ENCODE peak calls at places on chromosome 2, in eight cellular contexts. Z is stomach, O is right lobe of liver, M is lower leg skin, V is H1, T is K562, N is ovary, F is tibial nerve. B is an unnamed sample.

GRCh38 chr2:131094655-131095281 is 1.5 kb upstream of the FAM168B start:
- DNase-seq in F (no peak), M (no peak), N (no peak), V (no peak), O (no peak), Z (no peak), T (no peak), B (no peak)

GRCh38 chr2:97712693-97713295 is 582 bp upstream of the ZAP70 start:
- DNase-seq in Z (no peak), F (no peak), N (no peak), T (no peak), O (peak), M (no peak), V (no peak), B (peak)

GRCh38 chr2:165952600-165953210 is 871 bp downstream of the TTC21B start:
- DNase-seq in M (no peak), T (no peak), Z (no peak), F (no peak), O (no peak), V (no peak), N (no peak), B (no peak)

GRCh38 chr2:84487298-84487996 is 28.4 kb upstream of the SUCLG1 start:
- DNase-seq in N (no peak), O (peak), T (no peak), F (no peak), V (no peak), M (no peak), Z (no peak), B (no peak)

GRCh38 chr2:181658444-181658843 is 1.5 kb upstream of the CERKL start:
- DNase-seq in M (no peak), V (no peak), N (no peak), T (no peak), F (no peak), O (no peak), Z (no peak), B (no peak)

GRCh38 chr2:97701186-97701585 is 12.2 kb upstream of the ZAP70 start:
- DNase-seq in N (no peak), V (peak), F (no peak), M (no peak), T (no peak), Z (peak), O (peak), B (peak)

GRCh38 chr2:87401726-87402345 is 346.1 kb upstream of the PLGLB2 start:
- DNase-seq in F (no peak), N (no peak), V (peak), T (no peak), O (no peak), Z (no peak), M (peak), B (peak)

GRCh38 chr2:228023619-228024018 is 152.2 kb downstream of the DAW1 start:
- DNase-seq in Z (no peak), O (no peak), V (no peak), F (no peak), N (no peak), T (no peak), M (no peak), B (no peak)

GRCh38 chr2:240997141-240997855 is 1.1 kb upstream of the SNED1 start:
- DNase-seq in F (peak), Z (peak), V (peak), T (no peak), M (peak), O (peak), N (no peak), B (peak)

GRCh38 chr2:72572501-72572900 is 253.3 kb downstream of the EXOC6B start:
- DNase-seq in N (no peak), T (no peak), O (no peak), Z (no peak), F (no peak), V (no peak), M (no peak), B (no peak)

GRCh38 chr2:101768480-101769077 is 71.1 kb downstream of the MAP4K4 start:
- DNase-seq in M (no peak), F (no peak), Z (no peak), V (no peak), T (no peak), N (no peak), O (no peak), B (no peak)

GRCh38 chr2:30684026-30684425 is 123.2 kb downstream of the CAPN13 start:
- DNase-seq in T (no peak), V (peak), M (no peak), F (no peak), O (no peak), N (no peak), Z (no peak), B (no peak)

GRCh38 chr2:65436825-65437221 is 4.4 kb upstream of the SPRED2 start:
- DNase-seq in O (no peak), T (peak), V (no peak), N (no peak), F (no peak), Z (no peak), M (no peak), B (no peak)

GRCh38 chr2:234305846-234306245 is 191.0 kb downstream of the ARL4C start:
- DNase-seq in N (no peak), V (no peak), Z (no peak), T (no peak), O (no peak), F (no peak), M (no peak), B (no peak)

GRCh38 chr2:139033300-139033699 is 253.1 kb upstream of the NXPH2 start:
- DNase-seq in F (no peak), O (no peak), V (no peak), Z (no peak), N (no peak), T (no peak), M (no peak), B (no peak)

GRCh38 chr2:182866095-182866460 is 359 bp downstream of the FRZB start:
- DNase-seq in V (peak), O (no peak), F (peak), Z (no peak), T (no peak), M (no peak), N (no peak), B (no peak)

GRCh38 chr2:26346454-26347053 is at the start of gene ADGRF3:
- DNase-seq in V (peak), M (peak), T (no peak), O (peak), N (peak), Z (peak), F (peak), B (peak)

GRCh38 chr2:169928463-169928864 is 101.2 kb downstream of the UBR3 start:
- DNase-seq in V (no peak), F (peak), N (no peak), O (no peak), Z (no peak), T (peak), M (no peak), B (no peak)

GRCh38 chr2:176068037-176068832 is 15.5 kb downstream of the EVX2 start:
- DNase-seq in V (peak), O (no peak), N (no peak), Z (no peak), T (no peak), F (no peak), M (no peak), B (no peak)

GRCh38 chr2:2787301-2787907 is 456.3 kb upstream of the MYT1L start:
- DNase-seq in M (no peak), O (no peak), T (no peak), F (no peak), Z (no peak), V (no peak), N (no peak), B (peak)

GRCh38 chr2:185335879-185336278 is 402.7 kb upstream of the FSIP2 start:
- DNase-seq in V (no peak), T (no peak), O (no peak), M (no peak), F (no peak), N (no peak), Z (no peak), B (no peak)

GRCh38 chr2:208356846-208357574 is 49.6 kb upstream of the PTH2R start:
- DNase-seq in O (no peak), Z (no peak), M (no peak), V (no peak), N (no peak), T (no peak), F (no peak), B (no peak)

GRCh38 chr2:24818721-24819167 is 25.5 kb downstream of the CENPO start:
- DNase-seq in T (no peak), M (no peak), F (no peak), V (peak), N (no peak), O (no peak), Z (no peak), B (no peak)

GRCh38 chr2:161208527-161209139 is 48.4 kb downstream of the TANK start:
- DNase-seq in N (no peak), M (no peak), F (no peak), T (peak), V (no peak), Z (no peak), O (no peak), B (no peak)

GRCh38 chr2:84905181-84906107 is at the start of gene TMSB10:
- DNase-seq in N (peak), V (peak), Z (peak), T (peak), O (peak), M (peak), F (peak), B (peak)

GRCh38 chr2:113240150-113240914 is 38.4 kb downstream of the PAX8 start:
- DNase-seq in Z (peak), N (peak), O (peak), T (no peak), F (peak), V (no peak), M (peak), B (peak)

GRCh38 chr2:109193807-109194702 is 65.0 kb downstream of the SH3RF3 start:
- DNase-seq in N (no peak), O (no peak), V (no peak), M (no peak), T (no peak), Z (no peak), F (no peak), B (no peak)

GRCh38 chr2:208608436-208608835 is 201.8 kb downstream of the PTH2R start:
- DNase-seq in F (no peak), M (no peak), Z (no peak), N (no peak), V (no peak), O (no peak), T (no peak), B (no peak)

GRCh38 chr2:221001377-221001776 is 570.7 kb downstream of the EPHA4 start:
- DNase-seq in M (no peak), Z (no peak), F (no peak), N (no peak), O (no peak), T (no peak), V (no peak), B (no peak)

GRCh38 chr2:71863338-71863737 is 284.3 kb downstream of the CYP26B1 start:
- DNase-seq in Z (no peak), N (no peak), V (no peak), M (no peak), F (no peak), T (no peak), O (no peak), B (no peak)

GRCh38 chr2:58734365-58734764 is 493.2 kb upstream of the FANCL start:
- DNase-seq in M (no peak), F (no peak), Z (no peak), V (no peak), T (no peak), O (no peak), N (no peak), B (no peak)

GRCh38 chr2:147464737-147465437 is 379.9 kb upstream of the ACVR2A start:
- DNase-seq in M (no peak), N (no peak), T (no peak), Z (no peak), O (no peak), V (no peak), F (no peak), B (no peak)

GRCh38 chr2:98913916-98914712 is 21.9 kb downstream of the CRACDL start:
- DNase-seq in T (no peak), V (no peak), F (no peak), O (peak), N (no peak), M (no peak), Z (peak), B (no peak)

GRCh38 chr2:24734741-24735140 is 58.5 kb downstream of the PTRHD1 start:
- DNase-seq in O (no peak), F (no peak), N (no peak), M (no peak), T (no peak), Z (no peak), V (no peak), B (no peak)

GRCh38 chr2:148979919-148980277 is 58.6 kb upstream of the LYPD6B start:
- DNase-seq in M (no peak), T (no peak), N (no peak), F (no peak), V (no peak), Z (no peak), O (no peak), B (no peak)

DNA sequence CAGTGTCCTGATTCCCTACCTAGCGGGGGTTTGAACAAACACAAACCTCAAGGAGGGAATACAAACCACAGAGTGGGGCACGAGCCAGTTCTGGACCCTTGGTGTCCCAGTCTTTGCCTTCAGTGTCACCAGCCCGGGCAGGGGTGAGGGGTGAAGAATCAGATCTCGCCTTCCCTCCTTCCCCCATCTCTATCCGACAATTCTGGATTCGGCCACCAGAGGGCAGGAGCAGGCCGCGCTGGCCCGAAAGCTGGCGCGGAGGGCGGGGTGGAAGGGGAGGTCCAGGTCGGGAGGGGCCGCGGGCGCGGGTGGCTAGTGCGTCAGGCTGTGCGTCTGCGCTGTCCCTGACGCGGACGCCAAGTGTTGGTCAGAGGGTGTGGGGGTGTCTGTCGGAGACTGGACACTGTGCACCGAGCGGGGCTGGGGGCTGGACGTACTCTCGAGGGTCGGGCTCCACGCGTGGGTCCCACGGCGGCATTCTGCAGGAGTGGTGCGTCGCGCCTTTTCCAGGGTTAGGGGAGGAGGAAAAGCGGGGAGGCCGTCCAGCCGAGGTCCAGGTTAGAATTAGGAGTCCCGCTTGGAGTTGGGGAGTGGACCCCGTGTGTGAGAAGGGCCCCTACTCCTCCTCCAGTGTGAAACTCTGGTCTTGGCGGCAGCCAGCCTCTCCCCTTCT is 2.9 kb upstream of the CRYBA2 start:
- DNase-seq in O (peak), Z (peak), V (peak), N (peak), M (peak), F (peak), T (peak), B (peak)
- TF ChIP-seq POLR2A in O (peak), Z (peak), V (no peak), N (no peak), M (no peak), F (peak), T (peak), B (peak)

GRCh38 chr2:144578099-144578498 is 58.2 kb upstream of the ZEB2 start:
- DNase-seq in F (no peak), T (no peak), Z (no peak), V (no peak), N (no peak), M (no peak), O (no peak), B (no peak)
- TF ChIP-seq POLR2A in F (no peak), T (no peak), Z (no peak), V (no peak), N (no peak), M (no peak), O (no peak), B (no peak)

DNA sequence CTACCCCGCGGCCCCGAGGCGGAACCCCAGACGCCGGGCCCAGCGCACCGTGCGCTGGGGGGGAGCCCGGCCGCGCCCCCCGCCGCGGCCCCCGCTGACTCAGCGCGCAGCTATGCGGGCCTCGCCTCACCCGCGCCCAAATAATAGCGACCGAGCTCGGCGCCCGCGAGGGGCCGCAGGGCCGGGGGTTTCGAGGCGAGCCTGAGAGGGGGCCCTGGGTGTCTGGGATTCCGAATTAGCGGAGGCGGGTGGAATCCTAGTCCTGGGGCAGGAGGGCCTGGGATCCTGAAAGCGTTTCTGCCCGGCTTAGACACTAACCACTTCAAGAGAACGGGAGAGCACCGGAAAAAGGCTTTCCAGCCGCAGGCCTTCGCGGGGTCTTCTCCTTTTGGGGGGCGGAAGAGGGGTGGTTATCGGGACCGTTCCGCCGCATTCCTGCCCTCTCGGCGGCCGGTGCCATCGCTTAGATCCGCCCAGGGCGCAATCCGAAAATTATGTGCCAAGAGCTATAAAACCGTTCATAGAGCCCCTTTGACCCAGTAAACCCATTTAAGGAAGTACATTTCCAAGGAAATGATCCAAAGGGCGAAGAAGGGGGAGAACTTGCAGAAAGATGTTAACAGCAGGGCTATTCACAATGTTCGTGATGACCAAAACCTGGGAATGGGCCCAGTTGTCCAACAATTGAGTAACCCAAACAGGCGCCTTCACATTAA is 678 bp upstream of the ROCK2 start:
- DNase-seq in N (no peak), F (peak), T (no peak), Z (peak), O (peak), V (peak), M (peak), B (peak)
- TF ChIP-seq POLR2A in N (no peak), F (no peak), T (peak), Z (no peak), O (no peak), V (no peak), M (no peak), B (peak)

GRCh38 chr2:177221534-177221933 is 8.9 kb downstream of the HNRNPA3 start:
- DNase-seq in F (no peak), N (no peak), V (no peak), M (no peak), T (no peak), O (no peak), Z (no peak), B (no peak)
- TF ChIP-seq POLR2A in F (no peak), N (no peak), V (peak), M (no peak), T (no peak), O (no peak), Z (no peak), B (no peak)

GRCh38 chr2:17232751-17233150 is 285.5 kb downstream of the RAD51AP2 start:
- DNase-seq in T (no peak), O (no peak), V (no peak), F (no peak), Z (no peak), N (no peak), M (no peak), B (no peak)

GRCh38 chr2:17228461-17228860 is 289.8 kb downstream of the RAD51AP2 start:
- DNase-seq in F (no peak), Z (no peak), O (no peak), M (no peak), V (no peak), N (no peak), T (no peak), B (no peak)

GRCh38 chr2:17233157-17233556 is 285.1 kb downstream of the RAD51AP2 start:
- DNase-seq in F (no peak), N (no peak), Z (no peak), T (no peak), O (no peak), V (no peak), M (no peak), B (no peak)

GRCh38 chr2:17229414-17229813 is 288.8 kb downstream of the RAD51AP2 start:
- DNase-seq in V (no peak), F (no peak), M (no peak), N (no peak), O (no peak), Z (no peak), T (no peak), B (no peak)

DNA sequence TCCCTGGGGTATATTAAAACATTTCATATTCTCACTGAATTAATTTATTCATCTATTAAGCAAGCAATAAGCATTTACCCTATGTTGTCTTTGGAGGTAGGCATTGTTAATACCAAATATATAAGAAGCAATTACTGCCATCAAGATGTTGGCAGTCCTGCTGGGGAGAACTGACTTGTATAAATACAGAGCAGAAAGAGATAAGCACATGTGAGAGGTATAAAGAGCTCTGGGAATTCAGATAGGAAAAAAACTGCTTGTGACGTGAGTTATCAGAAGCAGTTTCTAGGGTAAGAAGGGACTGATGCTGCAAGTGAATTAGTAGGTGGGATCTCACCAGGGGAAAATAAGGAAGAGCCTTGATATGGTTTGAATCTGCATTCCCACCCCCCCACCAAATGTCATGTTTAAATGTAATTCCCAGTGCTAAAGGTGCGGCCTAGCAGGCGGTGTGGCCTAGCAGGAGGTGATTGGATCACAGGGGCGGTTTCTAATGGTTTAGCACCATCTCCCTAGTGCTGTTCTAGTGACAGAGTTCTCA is 286.7 kb downstream of the RAD51AP2 start:
- DNase-seq in O (no peak), N (no peak), F (no peak), T (peak), Z (no peak), M (no peak), V (no peak), B (no peak)
- TF ChIP-seq POLR2A in O (no peak), N (no peak), F (no peak), T (no peak), Z (no peak), M (no peak), V (no peak), B (no peak)

GRCh38 chr2:238288650-238289573 is 502 bp upstream of the PER2 start:
- DNase-seq in Z (peak), M (peak), F (peak), N (peak), V (peak), O (peak), T (peak), B (peak)
- TF ChIP-seq POLR2A in Z (no peak), M (no peak), F (peak), N (peak), V (no peak), O (peak), T (peak), B (peak)

DNA sequence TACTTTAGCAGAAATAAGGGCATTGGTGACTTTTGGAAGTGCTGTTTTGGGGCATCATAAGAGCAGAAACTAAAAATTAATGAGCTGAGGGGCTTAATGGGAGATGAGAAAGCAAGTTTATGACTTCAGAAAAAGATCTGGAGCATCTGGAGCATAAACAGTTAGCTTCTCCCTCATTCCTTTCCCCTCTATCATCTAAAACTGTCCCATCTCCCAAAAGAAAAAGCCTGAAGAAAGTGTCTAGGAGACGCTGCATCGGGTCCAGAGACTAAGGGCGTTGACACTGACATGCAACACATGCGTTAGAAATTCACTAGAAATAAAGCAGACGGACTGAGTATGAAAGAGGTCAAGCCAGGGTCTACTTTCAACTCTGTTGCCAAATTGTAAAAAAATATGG is 13.7 kb downstream of the ANTXR1 start:
- DNase-seq in Z (no peak), M (no peak), T (no peak), O (no peak), N (no peak), V (no peak), F (no peak), B (no peak)
- TF ChIP-seq POLR2A in Z (no peak), M (no peak), T (no peak), O (no peak), N (no peak), V (no peak), F (no peak), B (no peak)

GRCh38 chr2:174035117-174035516 is 69.9 kb upstream of the SP3 start:
- DNase-seq in Z (no peak), V (no peak), F (no peak), O (no peak), N (no peak), T (no peak), M (no peak), B (no peak)
- TF ChIP-seq POLR2A in Z (no peak), V (no peak), F (no peak), O (no peak), N (no peak), T (no peak), M (no peak), B (no peak)